ENCODE peak calls at places on chromosome 21, in ten cellular contexts. K is AML-193, C is GM04504, N is NCI-H1930, E is SJSA1, U is EH, A is tibial nerve, H is neural crest cell, M is amniotic stem cell, F is GDM1. B is an unnamed sample.

GRCh38 chr21:27772816-27773215 is 805.9 kb upstream of the ADAMTS5 start:
- DNase-seq in A (no peak), U (peak), K (no peak), H (no peak), E (no peak), M (no peak), N (no peak), F (no peak), C (peak), B (no peak)

GRCh38 chr21:15992171-15992570 is 262.4 kb downstream of the USP25 start:
- DNase-seq in H (no peak), F (no peak), U (no peak), C (no peak), N (no peak), E (no peak), K (no peak), M (no peak), A (no peak), B (peak)

GRCh38 chr21:44083631-44084291 is 23.4 kb upstream of the PWP2 start:
- DNase-seq in C (no peak), M (no peak), U (no peak), K (no peak), F (no peak), N (no peak), A (no peak), H (no peak), E (peak), B (peak)

GRCh38 chr21:23694396-23694795 is 1912.9 kb downstream of the MRPL39 start:
- DNase-seq in E (no peak), M (no peak), K (no peak), N (no peak), H (no peak), A (no peak), F (no peak), C (no peak), U (no peak), B (no peak)

GRCh38 chr21:38567577-38568360 is 69.5 kb upstream of the ERG start:
- DNase-seq in K (no peak), H (no peak), A (no peak), C (peak), E (peak), F (no peak), M (peak), U (peak), N (no peak), B (no peak)

GRCh38 chr21:29072873-29073221 is 601 bp downstream of the CCT8 start:
- DNase-seq in F (no peak), N (no peak), C (no peak), M (no peak), U (peak), E (no peak), A (no peak), K (no peak), H (no peak), B (no peak)

GRCh38 chr21:42424848-42425602 is 21.3 kb downstream of the UBASH3A start:
- DNase-seq in F (peak), K (peak), M (no peak), U (no peak), E (no peak), N (no peak), H (no peak), C (no peak), A (no peak), B (no peak)

GRCh38 chr21:25283720-25284119 is 323.6 kb downstream of the MRPL39 start:
- DNase-seq in N (no peak), C (peak), H (no peak), M (no peak), K (peak), F (no peak), A (no peak), E (peak), U (peak), B (no peak)

GRCh38 chr21:39804264-39804663 is 59.3 kb downstream of the IGSF5 start:
- DNase-seq in H (no peak), M (no peak), A (no peak), C (no peak), N (no peak), K (no peak), U (no peak), F (no peak), E (no peak), B (no peak)

GRCh38 chr21:29299906-29300546 is 1.3 kb downstream of the BACH1 start:
- DNase-seq in K (peak), A (peak), H (no peak), E (peak), C (peak), U (peak), M (peak), F (peak), N (no peak), B (no peak)

GRCh38 chr21:34688145-34688544 is 19.4 kb downstream of the CLIC6 start:
- DNase-seq in E (no peak), A (no peak), M (no peak), U (no peak), H (no peak), K (no peak), N (peak), F (no peak), C (no peak), B (no peak)

GRCh38 chr21:38774152-38774551 is 31.6 kb upstream of the ETS2 start:
- DNase-seq in K (no peak), U (peak), H (no peak), E (peak), A (no peak), M (no peak), C (no peak), N (no peak), F (no peak), B (no peak)

GRCh38 chr21:44434568-44434925 is 20.8 kb upstream of the LRRC3 start:
- DNase-seq in A (no peak), H (no peak), K (no peak), N (no peak), U (no peak), M (no peak), E (no peak), F (no peak), C (no peak), B (no peak)

GRCh38 chr21:34736116-34736870 is 67.5 kb downstream of the CLIC6 start:
- DNase-seq in E (no peak), H (no peak), U (peak), N (no peak), C (no peak), F (no peak), A (no peak), M (peak), K (no peak), B (no peak)

GRCh38 chr21:32278068-32278467 is 781 bp downstream of the MIS18A start:
- DNase-seq in U (peak), A (no peak), C (no peak), H (no peak), F (no peak), M (no peak), K (peak), E (peak), N (no peak), B (no peak)

GRCh38 chr21:28750565-28750964 is 242.1 kb downstream of the LTN1 start:
- DNase-seq in C (no peak), A (no peak), E (no peak), N (no peak), U (no peak), K (no peak), H (no peak), F (no peak), M (no peak), B (no peak)

GRCh38 chr21:34810786-34811185 is 142.0 kb downstream of the CLIC6 start:
- DNase-seq in U (no peak), C (no peak), K (no peak), E (no peak), A (no peak), F (no peak), N (no peak), H (no peak), M (no peak), B (no peak)

GRCh38 chr21:36700295-36700960 is 1.5 kb downstream of the SIM2 start:
- DNase-seq in K (no peak), A (no peak), H (peak), U (no peak), N (no peak), E (no peak), M (no peak), C (no peak), F (no peak), B (no peak)

GRCh38 chr21:25636727-25637126 is 2.3 kb upstream of the JAM2 start:
- DNase-seq in H (no peak), E (no peak), N (no peak), U (no peak), C (no peak), F (no peak), M (no peak), K (no peak), A (no peak), B (no peak)

GRCh38 chr21:15140321-15141019 is 75.7 kb upstream of the NRIP1 start:
- DNase-seq in N (no peak), H (peak), A (no peak), E (no peak), C (no peak), K (no peak), F (no peak), U (no peak), M (no peak), B (no peak)

GRCh38 chr21:25881524-25882376 is 147.0 kb downstream of the GABPA start:
- DNase-seq in N (no peak), M (no peak), U (peak), E (peak), A (peak), H (peak), K (peak), C (no peak), F (peak), B (no peak)

GRCh38 chr21:21968810-21969588 is 970.8 kb downstream of the NCAM2 start:
- DNase-seq in H (no peak), N (no peak), K (no peak), A (no peak), U (no peak), E (no peak), F (no peak), M (no peak), C (no peak), B (no peak)

GRCh38 chr21:23130308-23130707 is 2132.1 kb downstream of the NCAM2 start:
- DNase-seq in U (no peak), M (no peak), F (no peak), K (no peak), A (no peak), H (no peak), C (no peak), N (no peak), E (no peak), B (no peak)

GRCh38 chr21:46000731-46001641 is 19.4 kb downstream of the COL6A1 start:
- DNase-seq in H (no peak), E (no peak), C (no peak), N (no peak), K (no peak), F (no peak), U (no peak), A (no peak), M (no peak), B (no peak)

GRCh38 chr21:44378646-44379581 is 25.5 kb downstream of the TRPM2 start:
- DNase-seq in N (no peak), C (no peak), E (no peak), U (no peak), M (no peak), H (no peak), A (no peak), F (no peak), K (no peak), B (no peak)

GRCh38 chr21:43905726-43906455 is 40.9 kb downstream of the AGPAT3 start:
- DNase-seq in C (no peak), U (peak), N (no peak), F (no peak), E (no peak), K (no peak), M (no peak), H (no peak), A (no peak), B (no peak)

GRCh38 chr21:43027846-43028731 is 47.5 kb downstream of the CBS start:
- DNase-seq in F (no peak), H (no peak), N (no peak), E (no peak), C (no peak), A (no peak), U (no peak), K (no peak), M (no peak), B (no peak)